ENCODE peak calls at places on chromosomes 12 and 14, in ten cellular contexts. C is gastrocnemius medialis, M is HCT116, A is suprapubic skin, N is esophagus squamous epithelium, X is right lobe of liver, D is breast epithelium, J is A549, V is uterus, L is adrenal gland. B is an unnamed sample.

GRCh38 chr14:56892959-56893358 is 82.7 kb upstream of the OTX2 start:
- DNase-seq in M (no peak), L (no peak), V (no peak), X (no peak), D (no peak), C (no peak), N (no peak), A (no peak), J (no peak), B (no peak)

GRCh38 chr12:110345176-110345651 is 58.3 kb downstream of the ANAPC7 start:
- DNase-seq in X (no peak), N (peak), M (no peak), L (peak), J (no peak), A (peak), V (no peak), D (peak), C (no peak), B (no peak)

GRCh38 chr12:115163710-115164109 is 479.7 kb upstream of the TBX3 start:
- DNase-seq in A (no peak), D (no peak), N (no peak), M (no peak), J (no peak), X (no peak), L (no peak), C (no peak), V (no peak), B (no peak)

GRCh38 chr12:6047249-6048227 is 76.9 kb downstream of the VWF start:
- DNase-seq in A (no peak), C (no peak), L (peak), N (no peak), M (no peak), J (no peak), V (no peak), X (no peak), D (no peak), B (no peak)

GRCh38 chr14:106691601-106692291 is 1165.4 kb downstream of the TMEM121 start:
- DNase-seq in C (no peak), V (no peak), J (peak), M (no peak), A (peak), D (no peak), N (no peak), L (peak), X (peak), B (peak)

GRCh38 chr14:105376521-105377440 is 21.6 kb upstream of the TEX22 start:
- DNase-seq in D (no peak), N (no peak), M (no peak), C (no peak), V (no peak), L (no peak), J (no peak), A (no peak), X (no peak), B (no peak)

GRCh38 chr12:103727638-103728037 is 113.4 kb downstream of the NT5DC3 start:
- DNase-seq in L (no peak), D (no peak), M (no peak), X (no peak), N (no peak), C (no peak), J (no peak), A (no peak), V (no peak), B (no peak)

GRCh38 chr12:118432812-118433540 is 56.6 kb downstream of the SUDS3 start:
- DNase-seq in V (no peak), D (no peak), X (no peak), C (no peak), L (no peak), A (no peak), M (no peak), J (peak), N (no peak), B (no peak)

GRCh38 chr12:109951751-109952150 is 44.4 kb downstream of the GIT2 start:
- DNase-seq in N (no peak), D (no peak), M (peak), C (peak), V (peak), J (no peak), A (no peak), X (no peak), L (peak), B (no peak)

GRCh38 chr12:121399391-121400331 is at the start of gene RNF34:
- DNase-seq in M (peak), L (peak), D (peak), N (peak), C (peak), V (peak), A (peak), X (peak), J (peak), B (peak)

GRCh38 chr12:89706551-89707348 is 1.9 kb downstream of the ATP2B1 start:
- DNase-seq in V (peak), A (peak), J (peak), X (no peak), M (no peak), C (peak), D (peak), N (no peak), L (peak), B (peak)

GRCh38 chr12:40691913-40692616 is at the start of gene CNTN1:
- DNase-seq in C (peak), V (peak), D (peak), X (peak), A (peak), M (peak), L (peak), J (peak), N (no peak), B (no peak)

GRCh38 chr12:779745-780734 is 27.7 kb downstream of the WNK1 start:
- DNase-seq in L (no peak), N (no peak), X (no peak), J (peak), D (no peak), V (no peak), M (no peak), C (no peak), A (no peak), B (no peak)

GRCh38 chr12:1916396-1917171 is 1.9 kb downstream of the CACNA2D4 start:
- DNase-seq in A (no peak), X (peak), D (peak), J (no peak), M (no peak), C (no peak), L (peak), V (peak), N (no peak), B (peak)

GRCh38 chr12:55724226-55724939 is 4.2 kb downstream of the RDH5 start:
- DNase-seq in X (no peak), J (peak), C (peak), D (peak), L (peak), N (no peak), A (peak), M (no peak), V (no peak), B (peak)
- TF ChIP-seq POLR2A in X (no peak), J (no peak), C (no peak), D (no peak), L (peak), N (no peak), A (no peak), M (no peak), V (no peak), B (peak)

DNA sequence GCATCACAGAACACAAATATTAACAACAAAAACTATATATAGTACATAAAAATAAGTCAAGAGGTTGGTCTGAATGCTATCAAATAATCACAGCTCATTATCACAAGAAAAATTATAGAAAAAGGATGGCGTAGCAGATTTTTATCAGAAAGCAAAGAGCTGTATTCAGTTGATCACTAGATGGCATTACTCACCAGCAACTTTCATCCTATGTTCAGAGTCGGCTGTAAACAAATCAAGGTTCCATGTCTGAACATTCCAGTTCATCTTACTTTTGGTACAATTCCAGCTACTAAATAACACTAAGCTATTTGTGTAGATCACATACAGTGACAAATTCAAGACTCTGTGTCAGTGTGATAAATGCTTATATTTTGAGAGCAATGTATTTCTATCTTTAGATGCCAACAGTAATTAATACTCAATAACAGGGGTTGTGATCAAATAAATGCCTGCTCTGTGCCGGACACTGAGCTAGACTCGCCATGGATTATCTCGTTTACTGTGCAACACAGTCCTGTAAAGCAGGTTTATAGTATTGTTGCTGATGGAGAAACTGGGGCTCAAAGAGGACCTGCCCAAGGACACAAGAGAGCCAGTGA is 30.1 kb downstream of the NRDE2 start:
- DNase-seq in N (no peak), L (no peak), C (no peak), A (no peak), J (peak), D (no peak), V (no peak), X (peak), M (no peak), B (peak)
- TF ChIP-seq POLR2A in N (no peak), L (no peak), C (no peak), A (no peak), J (no peak), D (no peak), V (no peak), X (no peak), M (no peak), B (no peak)

GRCh38 chr14:21267431-21267845 is 1.8 kb downstream of the HNRNPC start:
- DNase-seq in V (no peak), N (no peak), A (no peak), X (no peak), J (no peak), L (no peak), M (no peak), C (no peak), D (no peak), B (peak)

GRCh38 chr14:21262410-21262809 is 6.8 kb downstream of the HNRNPC start:
- DNase-seq in X (no peak), D (no peak), M (no peak), C (no peak), N (no peak), L (no peak), V (no peak), J (no peak), A (no peak), B (no peak)

GRCh38 chr14:21264025-21264801 is 5.0 kb downstream of the HNRNPC start:
- DNase-seq in J (no peak), A (no peak), V (no peak), L (no peak), N (no peak), C (no peak), D (no peak), X (no peak), M (no peak), B (peak)

GRCh38 chr14:21261824-21262223 is 7.4 kb downstream of the HNRNPC start:
- DNase-seq in L (no peak), D (no peak), A (no peak), X (no peak), C (no peak), M (no peak), V (no peak), J (no peak), N (no peak), B (no peak)

DNA sequence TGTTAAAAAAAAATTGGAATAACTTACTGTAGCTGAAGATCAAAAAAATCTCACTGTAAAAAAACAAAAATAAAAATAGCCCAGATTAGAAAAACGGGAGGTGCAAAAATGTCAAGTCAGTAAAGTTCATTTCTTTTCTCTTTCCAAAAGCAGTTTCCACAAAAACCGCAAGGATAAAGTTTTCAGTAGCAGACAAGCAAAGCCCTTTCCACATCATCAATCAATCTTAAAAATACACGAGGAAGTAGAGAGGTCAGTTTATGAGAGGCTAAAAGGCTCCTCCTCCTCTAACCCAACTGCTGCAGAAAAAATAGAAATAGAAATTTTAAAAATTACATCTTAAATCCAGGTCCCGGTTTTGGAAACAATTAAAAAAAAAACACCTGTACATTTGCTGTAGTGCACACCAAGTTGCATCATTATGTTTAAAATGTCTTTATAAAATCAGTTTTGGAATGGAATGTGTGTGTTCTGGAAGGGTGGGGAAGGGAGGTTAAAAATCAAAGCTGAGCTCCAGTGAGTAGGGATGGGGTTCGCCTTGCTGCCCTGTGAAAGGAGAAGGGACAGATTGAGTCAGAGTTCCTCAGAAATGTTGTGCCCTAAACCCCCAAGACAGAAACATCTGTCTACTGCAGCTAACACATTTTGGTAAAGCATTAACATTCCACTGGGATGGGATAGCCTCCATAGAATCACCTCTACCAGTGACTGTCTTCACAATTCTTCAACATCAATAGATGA is 5.8 kb downstream of the HNRNPC start:
- DNase-seq in N (no peak), A (no peak), X (no peak), M (no peak), J (no peak), D (no peak), C (no peak), V (no peak), L (no peak), B (no peak)
- TF ChIP-seq POLR2A in N (no peak), A (no peak), X (no peak), M (no peak), J (no peak), D (no peak), C (no peak), V (no peak), L (no peak), B (no peak)

DNA sequence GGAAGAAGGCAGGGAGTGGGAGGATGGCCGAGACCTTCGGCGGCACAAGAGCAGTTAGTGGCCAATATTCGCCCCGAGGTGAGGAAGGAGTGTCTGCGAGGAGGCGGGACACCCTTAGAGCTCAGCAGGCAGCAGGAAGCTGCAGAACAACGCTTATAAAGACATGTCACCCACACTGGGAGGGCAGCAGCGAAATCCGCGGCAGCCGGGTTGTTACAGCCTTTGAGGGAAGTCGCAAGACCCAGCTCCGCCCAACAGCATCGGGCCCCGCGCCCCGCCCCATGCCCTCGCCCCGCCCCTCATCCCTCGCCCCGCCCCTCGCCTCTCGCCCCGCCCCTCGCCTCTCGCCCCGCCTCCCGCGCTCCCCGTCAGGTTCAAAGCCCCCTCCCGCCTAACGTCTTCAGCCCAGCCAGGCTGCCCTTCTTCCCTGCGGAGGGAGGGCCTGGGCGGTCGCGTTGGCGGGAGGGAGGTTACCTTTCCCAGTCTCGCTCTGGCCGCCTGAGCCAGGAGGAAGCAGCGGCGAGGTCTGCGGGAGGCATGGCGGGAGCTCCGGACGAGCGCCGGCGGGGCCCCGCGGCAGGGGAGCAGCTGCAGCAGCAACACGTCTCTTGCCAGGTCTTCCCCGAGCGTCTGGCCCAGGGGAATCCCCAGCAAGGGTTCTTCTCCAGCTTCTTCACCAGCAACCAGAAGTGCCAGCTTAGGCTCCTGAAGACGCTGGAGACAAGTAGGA is at the start of gene ATP23:
- DNase-seq in M (peak), J (peak), N (peak), C (peak), D (peak), V (peak), A (peak), X (peak), L (peak), B (peak)
- TF ChIP-seq POLR2A in M (peak), J (peak), N (peak), C (peak), D (peak), V (peak), A (no peak), X (peak), L (peak), B (peak)